ENCODE peak calls at places on chromosome 3, in four cellular contexts. A is neural crest cell, U is GM12878, V is body of pancreas. N is an unnamed sample.

GRCh38 chr3:185737020-185737419 is 87.8 kb downstream of the IGF2BP2 start:
- DNase-seq in A (no peak), U (no peak), V (no peak), N (no peak)

GRCh38 chr3:107216711-107217110 is 160.5 kb upstream of the CCDC54 start:
- DNase-seq in A (no peak), U (no peak), V (no peak), N (no peak)

GRCh38 chr3:156674911-156675743 is 737 bp downstream of the TIPARP start:
- DNase-seq in A (peak), U (no peak), V (peak), N (peak)

GRCh38 chr3:147521646-147522045 is 112.5 kb downstream of the ZIC1 start:
- DNase-seq in A (no peak), U (no peak), V (no peak), N (no peak)

GRCh38 chr3:138778643-138779042 is 56.1 kb downstream of the PIK3CB start:
- DNase-seq in A (no peak), U (no peak), V (no peak), N (no peak)

GRCh38 chr3:15015456-15015855 is 49.7 kb downstream of the MRPS25 start:
- DNase-seq in A (no peak), U (no peak), V (no peak), N (no peak)

GRCh38 chr3:183058351-183058750 is 40.9 kb downstream of the MCCC1 start:
- DNase-seq in A (no peak), U (no peak), V (no peak), N (no peak)

GRCh38 chr3:177945999-177946398 is 590.2 kb upstream of the KCNMB2 start:
- DNase-seq in A (no peak), U (no peak), V (no peak), N (no peak)

GRCh38 chr3:25856902-25857518 is 67.1 kb downstream of the OXSM start:
- DNase-seq in A (no peak), U (no peak), V (no peak), N (no peak)

GRCh38 chr3:141846050-141846433 is 30.4 kb upstream of the ATP1B3 start:
- DNase-seq in A (no peak), U (no peak), V (no peak), N (no peak)

GRCh38 chr3:106711650-106712049 is 665.6 kb upstream of the CCDC54 start:
- DNase-seq in A (no peak), U (no peak), V (no peak), N (no peak)

GRCh38 chr3:37668831-37669610 is 192.7 kb upstream of the CTDSPL start:
- DNase-seq in A (no peak), U (no peak), V (peak), N (no peak)

GRCh38 chr3:10286596-10287295 is 6.0 kb downstream of the GHRL start:
- DNase-seq in A (no peak), U (no peak), V (peak), N (no peak)

GRCh38 chr3:122628567-122628966 is 51.1 kb downstream of the PARP15 start:
- DNase-seq in A (no peak), U (no peak), V (no peak), N (no peak)
- TF ChIP-seq CTCF in A (no peak), U (no peak), V (no peak), N (no peak)

GRCh38 chr3:45056608-45057301 is 30.7 kb downstream of the CLEC3B start:
- DNase-seq in A (no peak), U (no peak), V (no peak), N (no peak)

GRCh38 chr3:45057557-45057956 is 31.5 kb downstream of the CLEC3B start:
- DNase-seq in A (no peak), U (no peak), V (no peak), N (no peak)

GRCh38 chr3:45055032-45055410 is 28.9 kb downstream of the CLEC3B start:
- DNase-seq in A (no peak), U (no peak), V (no peak), N (no peak)

GRCh38 chr3:45054196-45054857 is 28.2 kb downstream of the CLEC3B start:
- DNase-seq in A (no peak), U (no peak), V (no peak), N (no peak)

DNA sequence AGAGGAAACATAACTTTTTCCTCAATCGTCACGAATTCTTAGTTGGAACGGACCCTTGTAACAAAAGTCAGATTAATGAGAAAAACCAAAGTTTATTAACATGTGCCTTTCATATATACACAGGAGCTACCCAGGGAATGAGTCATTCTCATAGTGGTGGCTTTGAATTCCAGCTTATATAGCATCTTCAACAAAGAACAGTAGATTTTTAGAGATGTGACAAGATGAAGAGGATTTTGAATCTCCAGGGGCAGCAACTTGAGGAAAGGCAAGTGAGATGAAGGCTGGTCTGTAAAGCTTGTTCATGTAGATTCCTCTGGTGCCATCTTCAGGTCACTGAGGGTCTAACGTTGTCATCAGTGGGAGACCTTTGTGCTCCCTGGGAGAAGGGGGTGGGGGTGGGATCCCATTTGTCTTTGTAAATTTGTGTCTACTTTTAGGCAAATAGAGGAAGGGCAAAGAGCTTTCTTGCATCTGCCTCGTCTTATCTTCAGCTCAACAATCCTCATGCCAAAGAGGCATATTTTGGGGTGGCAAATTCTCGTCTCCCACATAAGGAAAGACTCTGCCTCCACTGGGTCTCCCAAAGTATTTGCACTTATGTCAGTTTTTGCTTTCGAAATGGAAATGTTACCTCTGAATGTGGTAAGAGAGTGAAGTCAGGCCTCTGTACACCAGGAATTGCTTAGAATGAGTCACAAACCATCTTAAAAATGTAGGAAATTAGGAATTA is 29.5 kb downstream of the CLEC3B start:
- DNase-seq in A (no peak), U (no peak), V (no peak), N (peak)
- TF ChIP-seq CTCF in A (peak), U (peak), V (no peak), N (peak)

GRCh38 chr3:192422998-192423349 is 304.4 kb downstream of the FGF12 start:
- DNase-seq in A (no peak), U (no peak), V (no peak), N (no peak)
- TF ChIP-seq CTCF in A (peak), U (peak), V (peak), N (peak)

GRCh38 chr3:143697975-143698374 is 150.3 kb downstream of the SLC9A9 start:
- DNase-seq in A (no peak), U (no peak), V (no peak), N (no peak)
- TF ChIP-seq CTCF in A (no peak), U (no peak), V (no peak), N (no peak)

DNA sequence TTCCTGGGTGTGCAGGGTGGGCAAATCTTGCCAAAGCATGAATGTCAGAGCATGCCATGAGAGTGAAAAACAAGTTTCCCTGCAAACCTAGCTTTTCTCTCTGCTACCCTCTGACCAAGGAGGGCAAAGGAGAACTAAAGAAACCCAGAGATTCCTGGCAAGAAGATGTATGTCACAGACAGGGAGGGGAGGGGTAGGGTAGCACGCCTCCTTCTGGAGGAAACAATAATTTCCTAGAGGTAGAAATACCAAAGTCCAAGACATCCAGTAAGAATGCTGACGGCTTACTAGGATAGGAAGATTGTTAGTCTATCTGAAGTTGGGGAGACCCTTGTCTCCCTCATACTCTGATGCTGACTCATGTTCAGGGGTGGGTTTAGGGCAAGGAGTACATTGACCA is 203.9 kb downstream of the NR1D2 start:
- DNase-seq in A (no peak), U (no peak), V (no peak), N (peak)
- TF ChIP-seq CTCF in A (no peak), U (peak), V (no peak), N (peak)

DNA sequence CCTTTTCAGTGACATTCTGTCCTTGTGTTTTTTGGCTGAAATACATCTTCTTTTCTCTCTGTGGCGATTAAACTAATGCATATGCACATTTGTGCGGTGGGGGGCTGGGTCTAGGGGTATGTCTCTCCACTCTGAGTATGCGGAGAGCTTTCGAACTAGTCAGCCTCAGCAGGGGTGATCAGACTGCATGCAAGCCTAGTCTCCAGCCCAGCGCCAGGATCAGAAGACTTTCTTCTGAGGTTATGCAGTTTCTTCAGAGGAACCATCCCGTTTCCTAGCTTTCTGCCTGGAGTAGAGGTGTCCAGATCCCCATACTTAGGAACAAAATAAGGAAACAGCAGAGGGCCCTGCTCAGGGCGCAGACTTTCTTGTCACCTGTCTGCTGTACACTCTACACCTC is 230.3 kb downstream of the ABHD5 start:
- DNase-seq in A (no peak), U (no peak), V (no peak), N (no peak)
- TF ChIP-seq CTCF in A (no peak), U (no peak), V (no peak), N (no peak)

GRCh38 chr3:104596054-104596453 is 770.7 kb upstream of the ALCAM start:
- DNase-seq in A (no peak), U (no peak), V (no peak), N (no peak)

GRCh38 chr3:104594491-104594890 is 772.2 kb upstream of the ALCAM start:
- DNase-seq in A (no peak), U (no peak), V (no peak), N (no peak)

GRCh38 chr3:104598848-104599501 is 767.7 kb upstream of the ALCAM start:
- DNase-seq in A (no peak), U (no peak), V (peak), N (no peak)

DNA sequence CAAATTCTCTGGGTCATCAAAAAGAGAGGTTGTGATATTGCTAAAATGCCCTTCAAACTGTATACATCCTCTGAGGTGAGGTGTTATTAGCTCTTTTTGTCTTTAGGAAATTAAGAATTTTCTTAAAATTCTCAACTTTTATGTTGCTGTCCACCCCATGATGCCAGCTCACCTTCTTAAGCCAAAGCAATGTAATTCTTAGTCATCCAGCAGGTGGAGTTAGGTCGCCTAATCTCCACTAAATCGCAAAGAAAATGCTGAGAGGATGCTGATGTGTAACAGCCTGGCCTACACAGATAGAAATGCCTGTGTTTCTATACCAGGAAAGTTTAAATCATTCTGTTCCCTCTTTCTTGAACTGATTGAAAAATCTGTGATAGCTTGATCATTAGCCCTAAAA is 770.2 kb upstream of the ALCAM start:
- DNase-seq in A (peak), U (peak), V (no peak), N (peak)
- TF ChIP-seq CTCF in A (peak), U (peak), V (peak), N (peak)

GRCh38 chr3:98333989-98334606 is 19.6 kb upstream of the OR5K4 start:
- DNase-seq in A (no peak), U (no peak), V (no peak), N (no peak)
- TF ChIP-seq CTCF in A (no peak), U (no peak), V (peak), N (no peak)

GRCh38 chr3:83738202-83738601 is 1220.6 kb upstream of the CADM2 start:
- DNase-seq in A (no peak), U (no peak), V (no peak), N (no peak)

GRCh38 chr3:83729576-83729975 is 1229.2 kb upstream of the CADM2 start:
- DNase-seq in A (no peak), U (no peak), V (no peak), N (no peak)

GRCh38 chr3:83740504-83740903 is 1218.3 kb upstream of the CADM2 start:
- DNase-seq in A (no peak), U (no peak), V (no peak), N (no peak)

GRCh38 chr3:83734656-83735055 is 1224.1 kb upstream of the CADM2 start:
- DNase-seq in A (no peak), U (no peak), V (no peak), N (no peak)
- TF ChIP-seq CTCF in A (no peak), U (no peak), V (no peak), N (no peak)

GRCh38 chr3:32323605-32324004 is 68.0 kb upstream of the CMTM7 start:
- DNase-seq in A (no peak), U (no peak), V (no peak), N (no peak)
- TF ChIP-seq CTCF in A (no peak), U (no peak), V (no peak), N (no peak)

N was measured in endothelial cell.